ENCODE peak calls at places on chromosomes 2 and 18, in six cellular contexts. D is HEK293T, T is A549, U is IMR-90, E is K562, H is HepG2. J is an unnamed sample.

GRCh38 chr2:64287321-64287720 is 143.1 kb upstream of the PELI1 start:
- DNase-seq in D (no peak), T (no peak), U (no peak), E (no peak), H (no peak), J (no peak)

GRCh38 chr2:149068996-149069888 is 30.7 kb downstream of the LYPD6B start:
- DNase-seq in D (no peak), T (no peak), U (peak; percentile 61), E (no peak), H (no peak), J (no peak)

GRCh38 chr2:63791387-63791786 is 50.3 kb upstream of the UGP2 start:
- DNase-seq in D (no peak), T (no peak), U (no peak), E (no peak), H (no peak), J (no peak)

GRCh38 chr2:201358684-201359083 is 1.5 kb upstream of the FLACC1 start:
- DNase-seq in D (no peak), T (peak; percentile 52), U (peak; percentile 92), E (peak; percentile 22), H (no peak), J (no peak)

GRCh38 chr2:18342901-18343300 is 217.6 kb downstream of the RDH14 start:
- DNase-seq in D (no peak), T (no peak), U (no peak), E (no peak), H (no peak), J (no peak)

GRCh38 chr2:238162516-238163441 is 4.0 kb downstream of the ERFE start:
- DNase-seq in D (no peak), T (no peak), U (no peak), E (no peak), H (no peak), J (no peak)

GRCh38 chr18:12048010-12048826 is 45.4 kb upstream of the ANKRD62 start:
- DNase-seq in D (no peak), T (no peak), U (no peak), E (no peak), H (no peak), J (no peak)

GRCh38 chr2:71603311-71603794 is 150.0 kb downstream of the DYSF start:
- DNase-seq in D (no peak), T (no peak), U (no peak), E (no peak), H (no peak), J (no peak)

GRCh38 chr2:110925479-110925878 is 193.1 kb downstream of the ACOXL start:
- DNase-seq in D (no peak), T (no peak), U (no peak), E (no peak), H (no peak), J (no peak)

GRCh38 chr2:135820003-135820618 is 16.9 kb downstream of the LCT start:
- DNase-seq in D (no peak), T (no peak), U (peak; percentile 72), E (no peak), H (no peak), J (peak; percentile 48)

GRCh38 chr2:200377774-200378336 is 71.4 kb downstream of the SPATS2L start:
- DNase-seq in D (no peak), T (peak; percentile 25), U (no peak), E (peak; percentile 68), H (peak; percentile 23), J (no peak)

GRCh38 chr2:212361174-212361756 is 177.3 kb downstream of the ERBB4 start:
- DNase-seq in D (no peak), T (no peak), U (no peak), E (no peak), H (peak; percentile 35), J (no peak)

GRCh38 chr2:46885376-46885775 is 30.2 kb downstream of the MCFD2 start:
- DNase-seq in D (no peak), T (no peak), U (peak; percentile 80), E (no peak), H (no peak), J (no peak)

GRCh38 chr2:108449410-108450200 is 599 bp downstream of the GCC2 start:
- DNase-seq in D (peak; percentile 21), T (peak; percentile 28), U (peak; percentile 38), E (peak; percentile 55), H (peak; percentile 44), J (no peak)

GRCh38 chr18:25675123-25675850 is 323.3 kb upstream of the ZNF521 start:
- DNase-seq in D (no peak), T (no peak), U (no peak), E (no peak), H (no peak), J (no peak)

GRCh38 chr18:44700652-44701051 is 20.0 kb downstream of the SETBP1 start:
- DNase-seq in D (no peak), T (no peak), U (no peak), E (no peak), H (no peak), J (no peak)

GRCh38 chr2:234467289-234467688 is 29.6 kb downstream of the ARL4C start:
- DNase-seq in D (no peak), T (no peak), U (peak; percentile 92), E (no peak), H (no peak), J (no peak)

GRCh38 chr2:41668529-41668928 is 379.3 kb upstream of the PKDCC start:
- DNase-seq in D (no peak), T (no peak), U (no peak), E (no peak), H (no peak), J (no peak)

GRCh38 chr18:34158881-34159690 is 65.6 kb downstream of the NOL4 start:
- DNase-seq in D (peak; percentile 77), T (no peak), U (peak; percentile 0), E (no peak), H (peak; percentile 2), J (no peak)

GRCh38 chr2:160257742-160258577 is 57.9 kb upstream of the ITGB6 start:
- DNase-seq in D (no peak), T (no peak), U (no peak), E (no peak), H (no peak), J (no peak)

GRCh38 chr18:69580107-69580506 is 179.4 kb downstream of the DOK6 start:
- DNase-seq in D (no peak), T (peak; percentile 6), U (peak; percentile 28), E (no peak), H (peak; percentile 1), J (peak; percentile 5)

GRCh38 chr2:25483584-25484266 is 142.0 kb upstream of the DNMT3A start:
- DNase-seq in D (no peak), T (no peak), U (no peak), E (no peak), H (no peak), J (no peak)

GRCh38 chr2:15939854-15940660 is at the start of gene MYCN:
- DNase-seq in D (peak; percentile 52), T (peak; percentile 72), U (no peak), E (peak; percentile 12), H (peak; percentile 41), J (no peak)

GRCh38 chr2:88179228-88179679 is 9.1 kb downstream of the THNSL2 start:
- DNase-seq in D (no peak), T (no peak), U (no peak), E (no peak), H (no peak), J (no peak)

GRCh38 chr2:230723363-230723762 is 10.7 kb downstream of the CAB39 start:
- DNase-seq in D (no peak), T (no peak), U (no peak), E (no peak), H (no peak), J (no peak)

GRCh38 chr2:14016289-14016955 is 616.1 kb upstream of the LRATD1 start:
- DNase-seq in D (no peak), T (no peak), U (no peak), E (no peak), H (no peak), J (no peak)

GRCh38 chr18:36298113-36298701 is 694 bp downstream of the FHOD3 start:
- DNase-seq in D (peak; percentile 73), T (no peak), U (no peak), E (no peak), H (no peak), J (no peak)

GRCh38 chr2:25230128-25230527 is 61.7 kb upstream of the POMC start:
- DNase-seq in D (no peak), T (no peak), U (no peak), E (no peak), H (no peak), J (no peak)

GRCh38 chr2:64632855-64633819 is 20.6 kb downstream of the SERTAD2 start:
- DNase-seq in D (no peak), T (no peak), U (peak; percentile 76), E (no peak), H (no peak), J (no peak)

GRCh38 chr2:130823886-130824491 is 12.7 kb upstream of the ARHGEF4 start:
- DNase-seq in D (no peak), T (no peak), U (no peak), E (no peak), H (no peak), J (peak; percentile 51)

GRCh38 chr2:201827621-201828020 is 21.3 kb downstream of the CDK15 start:
- DNase-seq in D (no peak), T (no peak), U (peak; percentile 75), E (no peak), H (no peak), J (no peak)

GRCh38 chr2:56807861-56808260 is 624.1 kb downstream of the CCDC85A start:
- DNase-seq in D (no peak), T (no peak), U (no peak), E (no peak), H (no peak), J (no peak)

GRCh38 chr2:17851731-17852585 is 26.5 kb upstream of the KCNS3 start:
- DNase-seq in D (peak; percentile 68), T (peak; percentile 64), U (peak; percentile 69), E (peak; percentile 54), H (peak; percentile 45), J (no peak)

GRCh38 chr18:59517446-59518171 is 158.5 kb upstream of the LMAN1 start:
- DNase-seq in D (peak; percentile 13), T (no peak), U (peak; percentile 33), E (peak; percentile 4), H (peak; percentile 8), J (no peak)

GRCh38 chr2:240425236-240425615 is 10.2 kb upstream of the GPC1 start:
- DNase-seq in D (no peak), T (no peak), U (no peak), E (no peak), H (no peak), J (no peak)

GRCh38 chr2:115529627-115530026 is 1087.2 kb downstream of the DPP10 start:
- DNase-seq in D (no peak), T (no peak), U (no peak), E (no peak), H (no peak), J (no peak)
- TF ChIP-seq BHLHE40 in D (no peak), T (no peak), U (no peak), E (no peak), H (no peak), J (no peak)

GRCh38 chr2:180728928-180729559 is 251.4 kb upstream of the UBE2E3 start:
- DNase-seq in D (no peak), T (peak; percentile 53), U (peak; percentile 94), E (no peak), H (no peak), J (no peak)
- TF ChIP-seq BHLHE40 in D (no peak), T (no peak), U (peak; percentile 46), E (no peak), H (no peak), J (no peak)

GRCh38 chr2:28274911-28275685 is 117.6 kb upstream of the FOSL2 start:
- DNase-seq in D (no peak), T (peak; percentile 93), U (peak; percentile 98), E (peak; percentile 50), H (no peak), J (no peak)
- TF ChIP-seq BHLHE40 in D (no peak), T (no peak), U (peak; percentile 63), E (no peak), H (no peak), J (no peak)

GRCh38 chr2:86072271-86072858 is 33.3 kb downstream of the POLR1A start:
- DNase-seq in D (no peak), T (peak; percentile 55), U (no peak), E (no peak), H (no peak), J (no peak)
- TF ChIP-seq BHLHE40 in D (no peak), T (no peak), U (no peak), E (no peak), H (no peak), J (no peak)

J was measured in GM12878.